ENCODE peak calls at places on chromosomes 5 and 9, in ten cellular contexts. One of them, this sample, is unnamed.

GRCh38 chr9:21412109-21412508 is 3.2 kb downstream of the IFNA8 start:
- DNase-seq in endothelial cell: no peak
- DNase-seq in BJ: no peak
- DNase-seq in choroid plexus epithelial cell: no peak
- DNase-seq in tibial artery: no peak
- DNase-seq in IMR-90: no peak
- DNase-seq in left ventricle myocardium inferior: no peak
- DNase-seq in mammary epithelial cell: no peak
- DNase-seq in mucosa of descending colon: no peak
- DNase-seq in foreskin fibroblast: no peak
- DNase-seq in this sample: no peak

GRCh38 chr5:181050016-181050415 is 9.9 kb downstream of the BTNL9 start:
- DNase-seq in endothelial cell: no peak
- DNase-seq in BJ: no peak
- DNase-seq in choroid plexus epithelial cell: no peak
- DNase-seq in tibial artery: no peak
- DNase-seq in IMR-90: no peak
- DNase-seq in left ventricle myocardium inferior: no peak
- DNase-seq in mammary epithelial cell: no peak
- DNase-seq in mucosa of descending colon: no peak
- DNase-seq in foreskin fibroblast: no peak
- DNase-seq in this sample: no peak

GRCh38 chr5:176497852-176498251 is 39.4 kb downstream of the RNF44 start:
- DNase-seq in endothelial cell: no peak
- DNase-seq in BJ: no peak
- DNase-seq in choroid plexus epithelial cell: peak
- DNase-seq in tibial artery: no peak
- DNase-seq in IMR-90: peak
- DNase-seq in left ventricle myocardium inferior: no peak
- DNase-seq in mammary epithelial cell: peak
- DNase-seq in mucosa of descending colon: no peak
- DNase-seq in foreskin fibroblast: peak
- DNase-seq in this sample: no peak

GRCh38 chr5:52728686-52729085 is 59.0 kb upstream of the ITGA1 start:
- DNase-seq in endothelial cell: no peak
- DNase-seq in BJ: no peak
- DNase-seq in choroid plexus epithelial cell: no peak
- DNase-seq in tibial artery: no peak
- DNase-seq in IMR-90: no peak
- DNase-seq in left ventricle myocardium inferior: no peak
- DNase-seq in mammary epithelial cell: no peak
- DNase-seq in mucosa of descending colon: no peak
- DNase-seq in foreskin fibroblast: no peak
- DNase-seq in this sample: no peak

GRCh38 chr9:129584136-129584535 is 36.8 kb downstream of the C9orf50 start:
- DNase-seq in endothelial cell: peak
- DNase-seq in BJ: no peak
- DNase-seq in choroid plexus epithelial cell: peak
- DNase-seq in tibial artery: peak
- DNase-seq in IMR-90: peak
- DNase-seq in left ventricle myocardium inferior: peak
- DNase-seq in mammary epithelial cell: peak
- DNase-seq in mucosa of descending colon: peak
- DNase-seq in foreskin fibroblast: peak
- DNase-seq in this sample: peak

GRCh38 chr9:128494108-128494742 is 10.3 kb upstream of the GLE1 start:
- DNase-seq in endothelial cell: peak
- DNase-seq in BJ: no peak
- DNase-seq in choroid plexus epithelial cell: peak
- DNase-seq in tibial artery: peak
- DNase-seq in IMR-90: no peak
- DNase-seq in left ventricle myocardium inferior: peak
- DNase-seq in mammary epithelial cell: no peak
- DNase-seq in mucosa of descending colon: peak
- DNase-seq in foreskin fibroblast: no peak
- DNase-seq in this sample: peak

GRCh38 chr9:38718148-38718547 is 1.8 kb downstream of the FAM240B start:
- DNase-seq in endothelial cell: no peak
- DNase-seq in BJ: no peak
- DNase-seq in choroid plexus epithelial cell: no peak
- DNase-seq in tibial artery: no peak
- DNase-seq in IMR-90: no peak
- DNase-seq in left ventricle myocardium inferior: no peak
- DNase-seq in mammary epithelial cell: no peak
- DNase-seq in mucosa of descending colon: no peak
- DNase-seq in foreskin fibroblast: no peak
- DNase-seq in this sample: no peak

GRCh38 chr5:135482383-135482933 is 30.3 kb upstream of the TIFAB start:
- DNase-seq in endothelial cell: no peak
- DNase-seq in BJ: no peak
- DNase-seq in choroid plexus epithelial cell: no peak
- DNase-seq in tibial artery: no peak
- DNase-seq in IMR-90: no peak
- DNase-seq in left ventricle myocardium inferior: no peak
- DNase-seq in mammary epithelial cell: no peak
- DNase-seq in mucosa of descending colon: no peak
- DNase-seq in foreskin fibroblast: no peak
- DNase-seq in this sample: no peak

GRCh38 chr9:2337131-2337530 is 284.5 kb upstream of the VLDLR start:
- DNase-seq in endothelial cell: no peak
- DNase-seq in BJ: no peak
- DNase-seq in choroid plexus epithelial cell: no peak
- DNase-seq in tibial artery: no peak
- DNase-seq in IMR-90: no peak
- DNase-seq in left ventricle myocardium inferior: no peak
- DNase-seq in mammary epithelial cell: no peak
- DNase-seq in mucosa of descending colon: no peak
- DNase-seq in foreskin fibroblast: no peak
- DNase-seq in this sample: no peak

GRCh38 chr5:63249960-63250359 is 671.3 kb downstream of the LRRC70 start:
- DNase-seq in endothelial cell: no peak
- DNase-seq in BJ: no peak
- DNase-seq in choroid plexus epithelial cell: no peak
- DNase-seq in tibial artery: no peak
- DNase-seq in IMR-90: no peak
- DNase-seq in left ventricle myocardium inferior: no peak
- DNase-seq in mammary epithelial cell: no peak
- DNase-seq in mucosa of descending colon: no peak
- DNase-seq in foreskin fibroblast: no peak
- DNase-seq in this sample: no peak

GRCh38 chr5:83777856-83778255 is 57.2 kb upstream of the HAPLN1 start:
- DNase-seq in endothelial cell: no peak
- DNase-seq in BJ: no peak
- DNase-seq in choroid plexus epithelial cell: peak
- DNase-seq in tibial artery: no peak
- DNase-seq in IMR-90: no peak
- DNase-seq in left ventricle myocardium inferior: no peak
- DNase-seq in mammary epithelial cell: no peak
- DNase-seq in mucosa of descending colon: no peak
- DNase-seq in foreskin fibroblast: no peak
- DNase-seq in this sample: no peak

GRCh38 chr5:122164070-122164435 is 34.7 kb downstream of the ZNF474 start:
- DNase-seq in endothelial cell: no peak
- DNase-seq in BJ: no peak
- DNase-seq in choroid plexus epithelial cell: no peak
- DNase-seq in tibial artery: no peak
- DNase-seq in IMR-90: no peak
- DNase-seq in left ventricle myocardium inferior: no peak
- DNase-seq in mammary epithelial cell: no peak
- DNase-seq in mucosa of descending colon: no peak
- DNase-seq in foreskin fibroblast: no peak
- DNase-seq in this sample: no peak

GRCh38 chr5:134406390-134406789 is 5.3 kb downstream of the CDKN2AIPNL start:
- DNase-seq in endothelial cell: no peak
- DNase-seq in BJ: no peak
- DNase-seq in choroid plexus epithelial cell: no peak
- DNase-seq in tibial artery: no peak
- DNase-seq in IMR-90: peak
- DNase-seq in left ventricle myocardium inferior: no peak
- DNase-seq in mammary epithelial cell: no peak
- DNase-seq in mucosa of descending colon: no peak
- DNase-seq in foreskin fibroblast: peak
- DNase-seq in this sample: no peak

GRCh38 chr9:91188719-91189590 is 172.8 kb downstream of the AUH start:
- DNase-seq in endothelial cell: no peak
- DNase-seq in BJ: no peak
- DNase-seq in choroid plexus epithelial cell: no peak
- DNase-seq in tibial artery: no peak
- DNase-seq in IMR-90: no peak
- DNase-seq in left ventricle myocardium inferior: no peak
- DNase-seq in mammary epithelial cell: no peak
- DNase-seq in mucosa of descending colon: peak
- DNase-seq in foreskin fibroblast: no peak
- DNase-seq in this sample: no peak

GRCh38 chr5:172508471-172509404 is 54.4 kb upstream of the SH3PXD2B start:
- DNase-seq in endothelial cell: peak
- DNase-seq in BJ: no peak
- DNase-seq in choroid plexus epithelial cell: no peak
- DNase-seq in tibial artery: no peak
- DNase-seq in IMR-90: no peak
- DNase-seq in left ventricle myocardium inferior: no peak
- DNase-seq in mammary epithelial cell: no peak
- DNase-seq in mucosa of descending colon: no peak
- DNase-seq in foreskin fibroblast: no peak
- DNase-seq in this sample: peak

DNA sequence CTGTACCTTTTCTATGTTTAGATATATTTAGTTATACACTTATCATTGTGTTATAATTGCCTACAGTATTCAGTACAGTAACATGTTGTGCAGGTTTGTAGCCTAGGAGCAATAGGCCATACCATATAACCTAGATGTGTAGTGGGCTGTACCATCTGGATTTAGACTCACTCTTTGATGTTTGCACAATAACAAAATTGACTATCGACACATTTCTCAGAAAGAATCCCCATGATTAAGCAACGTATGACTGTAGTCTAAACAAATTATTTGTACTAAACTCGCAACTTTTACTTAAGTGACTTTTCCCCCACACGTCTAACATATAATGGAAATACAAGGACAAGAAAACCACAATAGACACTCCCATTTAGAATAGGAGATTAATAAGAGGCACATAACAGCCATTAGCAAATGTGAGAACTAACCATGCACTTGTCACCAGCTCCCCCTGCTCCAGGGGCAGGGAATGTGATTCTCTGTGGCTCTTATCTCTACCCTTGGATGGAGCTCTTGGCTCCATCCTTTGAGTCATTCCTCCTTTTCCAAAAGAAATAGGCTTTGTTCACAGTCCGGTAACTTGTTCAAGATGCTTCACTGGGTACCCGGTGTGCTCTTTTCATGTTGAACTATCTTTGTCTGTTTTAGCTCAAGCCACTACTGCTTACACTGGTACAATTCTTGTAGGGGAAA is 8.6 kb upstream of the B4GALT1 start:
- DNase-seq in endothelial cell: no peak
- DNase-seq in BJ: no peak
- DNase-seq in choroid plexus epithelial cell: no peak
- DNase-seq in tibial artery: no peak
- DNase-seq in IMR-90: no peak
- DNase-seq in left ventricle myocardium inferior: no peak
- DNase-seq in mammary epithelial cell: no peak
- DNase-seq in mucosa of descending colon: no peak
- DNase-seq in foreskin fibroblast: no peak
- DNase-seq in this sample: no peak
- TF ChIP-seq CTCF in endothelial cell: no peak
- TF ChIP-seq CTCF in BJ: no peak
- TF ChIP-seq CTCF in choroid plexus epithelial cell: no peak
- TF ChIP-seq CTCF in tibial artery: no peak
- TF ChIP-seq CTCF in IMR-90: no peak
- TF ChIP-seq CTCF in left ventricle myocardium inferior: no peak
- TF ChIP-seq CTCF in mammary epithelial cell: no peak
- TF ChIP-seq CTCF in mucosa of descending colon: no peak
- TF ChIP-seq CTCF in foreskin fibroblast: no peak
- TF ChIP-seq CTCF in this sample: no peak

GRCh38 chr5:113188454-113188853 is 211.9 kb downstream of the DCP2 start:
- DNase-seq in endothelial cell: no peak
- DNase-seq in BJ: no peak
- DNase-seq in choroid plexus epithelial cell: no peak
- DNase-seq in tibial artery: no peak
- DNase-seq in IMR-90: no peak
- DNase-seq in left ventricle myocardium inferior: no peak
- DNase-seq in mammary epithelial cell: no peak
- DNase-seq in mucosa of descending colon: no peak
- DNase-seq in foreskin fibroblast: no peak
- DNase-seq in this sample: no peak
- TF ChIP-seq CTCF in endothelial cell: no peak
- TF ChIP-seq CTCF in BJ: no peak
- TF ChIP-seq CTCF in choroid plexus epithelial cell: no peak
- TF ChIP-seq CTCF in tibial artery: no peak
- TF ChIP-seq CTCF in IMR-90: no peak
- TF ChIP-seq CTCF in left ventricle myocardium inferior: no peak
- TF ChIP-seq CTCF in mammary epithelial cell: no peak
- TF ChIP-seq CTCF in mucosa of descending colon: no peak
- TF ChIP-seq CTCF in foreskin fibroblast: no peak
- TF ChIP-seq CTCF in this sample: no peak

DNA sequence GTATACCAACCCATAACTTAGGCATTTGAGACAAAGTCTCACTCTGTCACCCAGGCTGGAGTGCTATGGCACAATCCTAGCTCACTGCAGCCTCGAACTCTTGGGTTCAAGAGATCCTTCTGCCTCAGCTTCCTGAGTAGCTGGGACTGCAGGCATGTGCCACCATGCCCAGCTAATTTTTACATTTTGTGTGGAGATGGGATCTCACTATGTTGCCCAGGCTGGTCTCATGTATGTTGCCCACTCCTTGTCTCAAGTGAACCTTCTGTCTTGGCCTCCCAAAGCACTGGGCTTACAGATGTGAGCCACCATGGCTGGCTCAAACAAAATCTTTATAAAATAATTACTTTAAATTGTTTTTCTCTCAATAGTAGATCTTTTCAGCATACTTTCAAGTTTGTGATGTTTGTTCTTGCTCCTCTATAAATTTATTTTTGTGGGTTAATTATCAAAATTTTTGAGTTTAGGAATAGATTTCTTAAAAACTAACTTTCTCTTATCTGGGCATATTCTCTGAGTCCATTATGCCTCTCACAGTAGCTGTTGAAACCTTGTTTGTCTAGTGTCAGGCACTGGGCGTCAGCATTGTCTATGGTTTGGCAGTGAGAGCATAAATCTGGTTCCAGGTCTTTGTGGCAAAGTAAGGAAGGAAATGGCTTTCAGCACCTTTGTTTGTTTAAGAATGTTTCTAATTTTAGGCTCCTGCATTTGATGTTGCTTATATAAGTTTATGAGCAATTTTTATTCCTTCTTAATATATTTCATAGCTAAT is 38.7 kb downstream of the NLN start:
- DNase-seq in endothelial cell: no peak
- DNase-seq in BJ: no peak
- DNase-seq in choroid plexus epithelial cell: peak
- DNase-seq in tibial artery: no peak
- DNase-seq in IMR-90: peak
- DNase-seq in left ventricle myocardium inferior: no peak
- DNase-seq in mammary epithelial cell: peak
- DNase-seq in mucosa of descending colon: peak
- DNase-seq in foreskin fibroblast: peak
- DNase-seq in this sample: no peak
- TF ChIP-seq CTCF in endothelial cell: no peak
- TF ChIP-seq CTCF in BJ: peak
- TF ChIP-seq CTCF in choroid plexus epithelial cell: peak
- TF ChIP-seq CTCF in tibial artery: no peak
- TF ChIP-seq CTCF in IMR-90: no peak
- TF ChIP-seq CTCF in left ventricle myocardium inferior: peak
- TF ChIP-seq CTCF in mammary epithelial cell: peak
- TF ChIP-seq CTCF in mucosa of descending colon: no peak
- TF ChIP-seq CTCF in foreskin fibroblast: peak
- TF ChIP-seq CTCF in this sample: no peak

GRCh38 chr5:157469687-157470086 is 9.7 kb downstream of the NIPAL4 start:
- DNase-seq in endothelial cell: no peak
- DNase-seq in BJ: no peak
- DNase-seq in choroid plexus epithelial cell: no peak
- DNase-seq in tibial artery: no peak
- DNase-seq in IMR-90: no peak
- DNase-seq in left ventricle myocardium inferior: no peak
- DNase-seq in mammary epithelial cell: no peak
- DNase-seq in mucosa of descending colon: no peak
- DNase-seq in foreskin fibroblast: no peak
- DNase-seq in this sample: no peak
- TF ChIP-seq CTCF in endothelial cell: no peak
- TF ChIP-seq CTCF in BJ: no peak
- TF ChIP-seq CTCF in choroid plexus epithelial cell: no peak
- TF ChIP-seq CTCF in tibial artery: no peak
- TF ChIP-seq CTCF in IMR-90: no peak
- TF ChIP-seq CTCF in left ventricle myocardium inferior: no peak
- TF ChIP-seq CTCF in mammary epithelial cell: no peak
- TF ChIP-seq CTCF in mucosa of descending colon: no peak
- TF ChIP-seq CTCF in foreskin fibroblast: no peak
- TF ChIP-seq CTCF in this sample: no peak

This sample was measured in uterus.